ENCODE peak calls at places on chromosomes 7 and 10, in five cellular contexts. J is H9, B is fibroblast of lung, X is endothelial cell of umbilical vein, L is IMR-90. O is an unnamed sample.

GRCh38 chr7:93150200-93150835 is 2.1 kb upstream of the SAMD9L start:
- DNase-seq in J (no peak), B (peak), X (no peak), L (peak), O (no peak)

GRCh38 chr7:44185729-44186128 is 3.5 kb downstream of the GCK start:
- DNase-seq in J (no peak), B (no peak), X (no peak), L (no peak), O (no peak)

GRCh38 chr7:102303669-102304422 is 17.2 kb downstream of the SH2B2 start:
- DNase-seq in J (no peak), B (no peak), X (no peak), L (no peak), O (no peak)

GRCh38 chr10:266974-267425 is 131.7 kb downstream of the ZMYND11 start:
- DNase-seq in J (no peak), B (peak), X (peak), L (peak), O (no peak)

GRCh38 chr10:49534670-49535381 is 4.1 kb downstream of the ERCC6 start:
- DNase-seq in J (no peak), B (peak), X (peak), L (peak), O (no peak)

GRCh38 chr10:81405399-81405798 is 469.6 kb upstream of the NRG3 start:
- DNase-seq in J (no peak), B (no peak), X (no peak), L (no peak), O (no peak)

GRCh38 chr10:49153971-49154370 is 20.1 kb upstream of the FAM170B start:
- DNase-seq in J (no peak), B (peak), X (no peak), L (peak), O (no peak)

GRCh38 chr7:88307841-88308240 is 1.1 kb upstream of the STEAP4 start:
- DNase-seq in J (no peak), B (no peak), X (no peak), L (no peak), O (no peak)

GRCh38 chr7:1357601-1358271 is 101.5 kb downstream of the MICALL2 start:
- DNase-seq in J (no peak), B (no peak), X (no peak), L (no peak), O (peak)

GRCh38 chr7:90973146-90973545 is 291.1 kb upstream of the FZD1 start:
- DNase-seq in J (no peak), B (peak), X (no peak), L (peak), O (no peak)

GRCh38 chr7:7017707-7018265 is 164.6 kb upstream of the C1GALT1 start:
- DNase-seq in J (no peak), B (no peak), X (no peak), L (no peak), O (no peak)

GRCh38 chr7:148084138-148084537 is 506.4 kb upstream of the C7orf33 start:
- DNase-seq in J (peak), B (peak), X (no peak), L (peak), O (no peak)

GRCh38 chr10:126006906-126007305 is 110.5 kb downstream of the FANK1 start:
- DNase-seq in J (no peak), B (no peak), X (no peak), L (no peak), O (no peak)

GRCh38 chr10:121532465-121532864 is 65.8 kb downstream of the FGFR2 start:
- DNase-seq in J (no peak), B (no peak), X (no peak), L (no peak), O (no peak)
- TF ChIP-seq CTCF in J (no peak), B (no peak), X (no peak), L (no peak), O (no peak)

GRCh38 chr10:59903871-59904270 is 2.5 kb downstream of the CCDC6 start:
- DNase-seq in J (no peak), B (peak), X (no peak), L (peak), O (no peak)
- H3K9ac ChIP-seq in J (peak), B (no peak), X (no peak), L (no peak), O (peak)

DNA sequence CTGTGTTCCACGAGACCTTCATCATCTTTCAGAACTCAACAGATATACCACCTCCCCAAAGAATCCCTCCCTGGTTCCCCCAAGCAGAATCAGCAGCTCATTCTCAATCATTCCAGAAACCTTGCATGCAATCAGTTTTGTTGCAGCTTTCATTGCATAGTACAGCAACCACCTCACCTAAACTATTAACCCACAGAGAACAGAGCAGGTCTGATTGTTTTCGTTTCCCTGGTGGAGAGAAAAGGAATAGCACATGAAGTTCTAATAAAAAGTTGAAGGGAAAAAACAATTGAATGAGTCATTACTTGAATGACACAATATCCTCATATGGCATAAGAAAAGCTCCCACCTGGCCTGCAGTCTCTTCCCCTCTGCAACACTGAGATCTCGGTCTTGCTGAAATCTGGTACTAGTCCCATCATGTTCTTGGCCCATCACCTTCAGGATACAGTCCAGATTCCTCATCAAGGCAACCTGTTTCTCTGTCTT is 147.1 kb upstream of the GDF10 start:
- DNase-seq in J (no peak), B (no peak), X (peak), L (no peak), O (no peak)
- TF ChIP-seq CTCF in J (peak), B (peak), X (peak), L (peak), O (no peak)

GRCh38 chr10:11684717-11685645 is 57.2 kb upstream of the ECHDC3 start:
- DNase-seq in J (peak), B (peak), X (peak), L (peak), O (peak)
- H3K9ac ChIP-seq in J (no peak), B (no peak), X (peak), L (no peak), O (no peak)

O was measured in kidney.